ENCODE peak calls at places on chromosomes 7 and 10, in eight cellular contexts. One of them, this sample, is unnamed.

GRCh38 chr7:155343150-155343549 is 45.5 kb downstream of the INSIG1 start:
- DNase-seq in lower leg skin: no peak
- DNase-seq in pancreas: no peak
- DNase-seq in cardiac muscle cell: no peak
- DNase-seq in upper lobe of right lung: no peak
- DNase-seq in fibroblast of lung: no peak
- DNase-seq in lower lobe of right lung: no peak
- DNase-seq in nephron progenitor cell: no peak
- DNase-seq in this sample: no peak

GRCh38 chr10:45580371-45580770 is 92.2 kb downstream of the ZFAND4 start:
- DNase-seq in nephron progenitor cell: no peak
- DNase-seq in pancreas: no peak
- DNase-seq in fibroblast of lung: no peak
- DNase-seq in upper lobe of right lung: no peak
- DNase-seq in lower leg skin: no peak
- DNase-seq in lower lobe of right lung: no peak
- DNase-seq in cardiac muscle cell: no peak
- DNase-seq in this sample: peak; percentile 51

GRCh38 chr7:76089865-76090495 is 42.1 kb downstream of the MDH2 start:
- DNase-seq in cardiac muscle cell: no peak
- DNase-seq in pancreas: no peak
- DNase-seq in fibroblast of lung: no peak
- DNase-seq in lower lobe of right lung: no peak
- DNase-seq in upper lobe of right lung: no peak
- DNase-seq in nephron progenitor cell: no peak
- DNase-seq in lower leg skin: no peak
- DNase-seq in this sample: no peak

GRCh38 chr7:110698576-110698975 is 392.4 kb upstream of the LRRN3 start:
- DNase-seq in nephron progenitor cell: no peak
- DNase-seq in pancreas: no peak
- DNase-seq in fibroblast of lung: no peak
- DNase-seq in upper lobe of right lung: no peak
- DNase-seq in lower lobe of right lung: no peak
- DNase-seq in cardiac muscle cell: no peak
- DNase-seq in lower leg skin: no peak
- DNase-seq in this sample: no peak

GRCh38 chr10:91097313-91097712 is 123.2 kb upstream of the PCGF5 start:
- DNase-seq in upper lobe of right lung: no peak
- DNase-seq in cardiac muscle cell: no peak
- DNase-seq in fibroblast of lung: no peak
- DNase-seq in lower lobe of right lung: no peak
- DNase-seq in lower leg skin: no peak
- DNase-seq in pancreas: no peak
- DNase-seq in nephron progenitor cell: no peak
- DNase-seq in this sample: no peak

GRCh38 chr10:78892383-78893191 is 176.2 kb upstream of the ZMIZ1 start:
- DNase-seq in upper lobe of right lung: no peak
- DNase-seq in pancreas: no peak
- DNase-seq in fibroblast of lung: peak; percentile 8
- DNase-seq in cardiac muscle cell: no peak
- DNase-seq in lower lobe of right lung: no peak
- DNase-seq in nephron progenitor cell: no peak
- DNase-seq in lower leg skin: peak; percentile 49
- DNase-seq in this sample: no peak

GRCh38 chr10:132077091-132077490 is 11.3 kb downstream of the JAKMIP3 start:
- DNase-seq in lower lobe of right lung: no peak
- DNase-seq in upper lobe of right lung: peak; percentile 25
- DNase-seq in fibroblast of lung: no peak
- DNase-seq in lower leg skin: peak; percentile 68
- DNase-seq in cardiac muscle cell: no peak
- DNase-seq in nephron progenitor cell: no peak
- DNase-seq in pancreas: no peak
- DNase-seq in this sample: no peak

GRCh38 chr7:7099584-7100014 is 82.7 kb upstream of the C1GALT1 start:
- DNase-seq in upper lobe of right lung: no peak
- DNase-seq in cardiac muscle cell: peak; percentile 90
- DNase-seq in pancreas: peak; percentile 69
- DNase-seq in fibroblast of lung: peak; percentile 93
- DNase-seq in lower lobe of right lung: peak; percentile 59
- DNase-seq in nephron progenitor cell: peak; percentile 54
- DNase-seq in lower leg skin: peak; percentile 94
- DNase-seq in this sample: no peak

GRCh38 chr7:132777419-132777818 is 201.1 kb upstream of the PLXNA4 start:
- DNase-seq in pancreas: no peak
- DNase-seq in fibroblast of lung: no peak
- DNase-seq in upper lobe of right lung: no peak
- DNase-seq in lower leg skin: no peak
- DNase-seq in cardiac muscle cell: no peak
- DNase-seq in lower lobe of right lung: no peak
- DNase-seq in nephron progenitor cell: no peak
- DNase-seq in this sample: no peak

GRCh38 chr10:127275793-127276415 is 79.5 kb upstream of the INSYN2A start:
- DNase-seq in upper lobe of right lung: no peak
- DNase-seq in lower leg skin: peak; percentile 46
- DNase-seq in cardiac muscle cell: no peak
- DNase-seq in pancreas: no peak
- DNase-seq in fibroblast of lung: no peak
- DNase-seq in nephron progenitor cell: no peak
- DNase-seq in lower lobe of right lung: no peak
- DNase-seq in this sample: no peak

GRCh38 chr7:75732764-75733630 is 5.7 kb downstream of the HIP1 start:
- DNase-seq in fibroblast of lung: peak; percentile 93
- DNase-seq in upper lobe of right lung: no peak
- DNase-seq in lower lobe of right lung: no peak
- DNase-seq in pancreas: no peak
- DNase-seq in lower leg skin: no peak
- DNase-seq in cardiac muscle cell: no peak
- DNase-seq in nephron progenitor cell: no peak
- DNase-seq in this sample: no peak

GRCh38 chr7:132497098-132497497 is 79.2 kb downstream of the PLXNA4 start:
- DNase-seq in nephron progenitor cell: no peak
- DNase-seq in upper lobe of right lung: no peak
- DNase-seq in pancreas: no peak
- DNase-seq in fibroblast of lung: no peak
- DNase-seq in lower leg skin: no peak
- DNase-seq in lower lobe of right lung: no peak
- DNase-seq in cardiac muscle cell: no peak
- DNase-seq in this sample: no peak

GRCh38 chr7:130420943-130421578 is 19.8 kb downstream of the CEP41 start:
- DNase-seq in fibroblast of lung: peak; percentile 37
- DNase-seq in lower lobe of right lung: no peak
- DNase-seq in nephron progenitor cell: no peak
- DNase-seq in lower leg skin: no peak
- DNase-seq in cardiac muscle cell: no peak
- DNase-seq in pancreas: no peak
- DNase-seq in upper lobe of right lung: no peak
- DNase-seq in this sample: no peak

DNA sequence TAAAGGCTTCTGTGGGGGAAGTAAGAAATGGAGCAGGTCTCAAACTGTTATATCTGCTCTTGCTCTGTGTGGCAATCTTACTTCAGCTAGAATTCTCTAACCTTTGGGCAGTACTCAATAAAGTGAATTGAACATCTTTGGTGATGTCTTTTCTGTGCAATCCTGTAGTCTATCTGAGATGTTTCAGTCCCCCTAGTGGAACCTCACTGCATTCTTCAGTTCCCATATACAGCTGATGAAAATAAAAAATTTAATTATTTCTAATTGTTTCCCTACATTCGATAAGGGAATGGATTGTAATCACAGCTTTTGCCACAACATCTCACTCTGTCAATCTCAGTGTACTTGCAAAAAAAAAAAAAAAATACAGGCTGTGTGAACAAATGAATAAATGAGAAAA is 522.6 kb downstream of the DNAJB9 start:
- DNase-seq in cardiac muscle cell: no peak
- DNase-seq in upper lobe of right lung: no peak
- DNase-seq in lower lobe of right lung: no peak
- DNase-seq in nephron progenitor cell: no peak
- DNase-seq in fibroblast of lung: no peak
- DNase-seq in lower leg skin: no peak
- DNase-seq in pancreas: no peak
- DNase-seq in this sample: no peak
- TF ChIP-seq CTCF in cardiac muscle cell: peak; percentile 9
- TF ChIP-seq CTCF in upper lobe of right lung: no peak
- TF ChIP-seq CTCF in lower lobe of right lung: no peak
- TF ChIP-seq CTCF in nephron progenitor cell: no peak
- TF ChIP-seq CTCF in fibroblast of lung: no peak
- TF ChIP-seq CTCF in lower leg skin: no peak
- TF ChIP-seq CTCF in pancreas: no peak
- TF ChIP-seq CTCF in this sample: no peak

GRCh38 chr10:80288849-80289248 is 609 bp downstream of the MAT1A start:
- DNase-seq in nephron progenitor cell: no peak
- DNase-seq in lower leg skin: no peak
- DNase-seq in cardiac muscle cell: no peak
- DNase-seq in lower lobe of right lung: no peak
- DNase-seq in pancreas: no peak
- DNase-seq in upper lobe of right lung: no peak
- DNase-seq in fibroblast of lung: no peak
- DNase-seq in this sample: no peak

GRCh38 chr10:80289451-80290287 is at the start of gene MAT1A:
- DNase-seq in lower leg skin: no peak
- DNase-seq in nephron progenitor cell: no peak
- DNase-seq in pancreas: peak; percentile 79
- DNase-seq in cardiac muscle cell: peak; percentile 55
- DNase-seq in upper lobe of right lung: no peak
- DNase-seq in lower lobe of right lung: no peak
- DNase-seq in fibroblast of lung: no peak
- DNase-seq in this sample: no peak

GRCh38 chr10:80292607-80293239 is 3.3 kb upstream of the MAT1A start:
- DNase-seq in lower lobe of right lung: no peak
- DNase-seq in lower leg skin: no peak
- DNase-seq in pancreas: no peak
- DNase-seq in cardiac muscle cell: no peak
- DNase-seq in nephron progenitor cell: no peak
- DNase-seq in fibroblast of lung: no peak
- DNase-seq in upper lobe of right lung: no peak
- DNase-seq in this sample: no peak

GRCh38 chr10:80290474-80291220 is 1.2 kb upstream of the MAT1A start:
- DNase-seq in lower lobe of right lung: no peak
- DNase-seq in cardiac muscle cell: no peak
- DNase-seq in pancreas: no peak
- DNase-seq in lower leg skin: no peak
- DNase-seq in upper lobe of right lung: no peak
- DNase-seq in nephron progenitor cell: no peak
- DNase-seq in fibroblast of lung: no peak
- DNase-seq in this sample: no peak
- TF ChIP-seq CTCF in lower lobe of right lung: no peak
- TF ChIP-seq CTCF in cardiac muscle cell: no peak
- TF ChIP-seq CTCF in pancreas: no peak
- TF ChIP-seq CTCF in lower leg skin: no peak
- TF ChIP-seq CTCF in upper lobe of right lung: no peak
- TF ChIP-seq CTCF in nephron progenitor cell: no peak
- TF ChIP-seq CTCF in fibroblast of lung: no peak
- TF ChIP-seq CTCF in this sample: no peak

GRCh38 chr7:147804032-147804431 is 786.5 kb upstream of the C7orf33 start:
- DNase-seq in nephron progenitor cell: no peak
- DNase-seq in cardiac muscle cell: no peak
- DNase-seq in upper lobe of right lung: no peak
- DNase-seq in lower lobe of right lung: no peak
- DNase-seq in pancreas: no peak
- DNase-seq in fibroblast of lung: no peak
- DNase-seq in lower leg skin: no peak
- DNase-seq in this sample: no peak

GRCh38 chr7:147805996-147806576 is 784.5 kb upstream of the C7orf33 start:
- DNase-seq in lower leg skin: no peak
- DNase-seq in lower lobe of right lung: no peak
- DNase-seq in fibroblast of lung: no peak
- DNase-seq in upper lobe of right lung: no peak
- DNase-seq in pancreas: no peak
- DNase-seq in nephron progenitor cell: no peak
- DNase-seq in cardiac muscle cell: no peak
- DNase-seq in this sample: no peak

GRCh38 chr7:147803625-147804024 is 786.9 kb upstream of the C7orf33 start:
- DNase-seq in pancreas: no peak
- DNase-seq in upper lobe of right lung: no peak
- DNase-seq in fibroblast of lung: no peak
- DNase-seq in nephron progenitor cell: no peak
- DNase-seq in cardiac muscle cell: no peak
- DNase-seq in lower leg skin: no peak
- DNase-seq in lower lobe of right lung: no peak
- DNase-seq in this sample: no peak

DNA sequence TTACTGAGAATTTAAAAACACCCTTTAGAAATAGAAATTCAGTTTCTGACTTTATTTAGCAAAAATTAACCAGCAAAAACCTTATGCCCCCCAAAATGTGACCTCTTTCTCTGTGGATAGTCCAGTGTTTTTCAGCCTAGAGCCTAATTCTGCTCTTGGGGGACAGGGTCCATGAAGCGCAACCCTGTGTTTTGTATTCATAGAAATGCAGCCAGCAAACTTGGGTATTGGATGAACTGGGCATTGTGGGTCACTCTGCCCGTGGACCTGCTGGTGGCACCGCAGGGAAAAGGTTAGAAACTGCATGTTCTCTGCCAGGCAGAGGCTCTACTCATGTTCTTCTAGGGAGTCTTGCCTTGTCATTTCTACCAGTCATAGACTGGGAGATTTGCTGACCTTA is 787.4 kb upstream of the C7orf33 start:
- DNase-seq in upper lobe of right lung: no peak
- DNase-seq in lower lobe of right lung: no peak
- DNase-seq in lower leg skin: no peak
- DNase-seq in nephron progenitor cell: no peak
- DNase-seq in cardiac muscle cell: no peak
- DNase-seq in fibroblast of lung: no peak
- DNase-seq in pancreas: no peak
- DNase-seq in this sample: no peak
- TF ChIP-seq CTCF in upper lobe of right lung: no peak
- TF ChIP-seq CTCF in lower lobe of right lung: no peak
- TF ChIP-seq CTCF in lower leg skin: no peak
- TF ChIP-seq CTCF in nephron progenitor cell: no peak
- TF ChIP-seq CTCF in cardiac muscle cell: no peak
- TF ChIP-seq CTCF in fibroblast of lung: no peak
- TF ChIP-seq CTCF in pancreas: no peak
- TF ChIP-seq CTCF in this sample: no peak

GRCh38 chr10:14327535-14327934 is 3.2 kb downstream of the FRMD4A start:
- DNase-seq in lower lobe of right lung: no peak
- DNase-seq in upper lobe of right lung: no peak
- DNase-seq in fibroblast of lung: no peak
- DNase-seq in cardiac muscle cell: no peak
- DNase-seq in nephron progenitor cell: no peak
- DNase-seq in lower leg skin: no peak
- DNase-seq in pancreas: no peak
- DNase-seq in this sample: no peak

GRCh38 chr10:14329609-14330246 is 996 bp downstream of the FRMD4A start:
- DNase-seq in fibroblast of lung: peak; percentile 13
- DNase-seq in cardiac muscle cell: peak; percentile 37
- DNase-seq in upper lobe of right lung: no peak
- DNase-seq in nephron progenitor cell: peak; percentile 35
- DNase-seq in lower leg skin: no peak
- DNase-seq in pancreas: no peak
- DNase-seq in lower lobe of right lung: peak; percentile 28
- DNase-seq in this sample: no peak

GRCh38 chr10:14326581-14326980 is 4.1 kb downstream of the FRMD4A start:
- DNase-seq in upper lobe of right lung: no peak
- DNase-seq in lower lobe of right lung: no peak
- DNase-seq in nephron progenitor cell: peak; percentile 13
- DNase-seq in pancreas: no peak
- DNase-seq in lower leg skin: no peak
- DNase-seq in cardiac muscle cell: no peak
- DNase-seq in fibroblast of lung: peak; percentile 19
- DNase-seq in this sample: no peak

GRCh38 chr10:14330390-14331071 is at the start of gene FRMD4A:
- DNase-seq in fibroblast of lung: no peak
- DNase-seq in lower leg skin: no peak
- DNase-seq in cardiac muscle cell: peak; percentile 5
- DNase-seq in pancreas: no peak
- DNase-seq in lower lobe of right lung: no peak
- DNase-seq in nephron progenitor cell: peak; percentile 16
- DNase-seq in upper lobe of right lung: no peak
- DNase-seq in this sample: no peak

GRCh38 chr10:14328881-14329280 is 1.8 kb downstream of the FRMD4A start:
- DNase-seq in nephron progenitor cell: no peak
- DNase-seq in lower leg skin: no peak
- DNase-seq in upper lobe of right lung: no peak
- DNase-seq in lower lobe of right lung: no peak
- DNase-seq in fibroblast of lung: no peak
- DNase-seq in cardiac muscle cell: no peak
- DNase-seq in pancreas: no peak
- DNase-seq in this sample: no peak
- TF ChIP-seq CTCF in nephron progenitor cell: no peak
- TF ChIP-seq CTCF in lower leg skin: no peak
- TF ChIP-seq CTCF in upper lobe of right lung: no peak
- TF ChIP-seq CTCF in lower lobe of right lung: no peak
- TF ChIP-seq CTCF in fibroblast of lung: no peak
- TF ChIP-seq CTCF in cardiac muscle cell: no peak
- TF ChIP-seq CTCF in pancreas: no peak
- TF ChIP-seq CTCF in this sample: no peak